ENCODE peak calls at places on chromosomes 5 and 9, in six cellular contexts. X is bronchial epithelial cell, M is cardiac fibroblast, K is fibroblast of the aortic adventitia, B is hepatocyte, T is tibial nerve. D is an unnamed sample.

GRCh38 chr9:130183133-130183762 is 11.0 kb downstream of the NCS1 start:
- DNase-seq in B (peak; percentile 62), X (no peak), T (no peak), K (peak; percentile 72), M (peak; percentile 79), D (peak; percentile 38)

GRCh38 chr5:29113516-29113915 is 2075.1 kb upstream of the CDH9 start:
- DNase-seq in B (no peak), T (no peak), M (no peak), K (no peak), X (no peak), D (no peak)

GRCh38 chr5:133930061-133930823 is 38.2 kb downstream of the C5orf15 start:
- DNase-seq in X (no peak), M (peak; percentile 53), B (no peak), K (peak; percentile 62), T (no peak), D (no peak)

GRCh38 chr5:120605325-120606079 is 141.4 kb downstream of the PRR16 start:
- DNase-seq in X (no peak), B (no peak), T (no peak), K (peak; percentile 20), M (no peak), D (no peak)

GRCh38 chr5:10726913-10727517 is 34.0 kb downstream of the DAP start:
- DNase-seq in X (no peak), B (no peak), K (no peak), M (no peak), T (no peak), D (no peak)

GRCh38 chr9:32589083-32589713 is 16.2 kb upstream of the NDUFB6 start:
- DNase-seq in T (no peak), X (peak; percentile 69), K (peak; percentile 75), M (peak; percentile 74), B (peak; percentile 60), D (no peak)

GRCh38 chr5:72943307-72943706 is 12.5 kb upstream of the FCHO2 start:
- DNase-seq in M (no peak), B (no peak), T (no peak), X (no peak), K (no peak), D (no peak)

GRCh38 chr9:20314981-20315380 is 307.3 kb downstream of the MLLT3 start:
- DNase-seq in M (no peak), T (no peak), X (no peak), B (no peak), K (no peak), D (no peak)

GRCh38 chr5:59786271-59786805 is 107.2 kb downstream of the PDE4D start:
- DNase-seq in M (peak; percentile 68), K (peak; percentile 53), T (no peak), B (peak; percentile 53), X (peak; percentile 98), D (peak; percentile 75)

GRCh38 chr9:35604578-35605335 is at the start of gene TESK1:
- DNase-seq in M (peak; percentile 62), K (peak; percentile 37), B (peak; percentile 94), T (no peak), X (peak; percentile 52), D (no peak)

GRCh38 chr9:101966706-101967105 is 228.3 kb upstream of the GRIN3A start:
- DNase-seq in B (no peak), X (no peak), K (no peak), T (no peak), M (no peak), D (no peak)

GRCh38 chr5:93632327-93632726 is 49.3 kb downstream of the NR2F1 start:
- DNase-seq in M (no peak), B (no peak), X (no peak), K (no peak), T (no peak), D (no peak)

GRCh38 chr5:157607371-157608161 is 32.0 kb upstream of the ADAM19 start:
- DNase-seq in X (peak; percentile 88), T (no peak), B (peak; percentile 32), K (peak; percentile 43), M (peak; percentile 28), D (no peak)

GRCh38 chr5:124908603-124909451 is 162.4 kb upstream of the ZNF608 start:
- DNase-seq in B (peak; percentile 40), K (peak; percentile 13), T (no peak), M (peak; percentile 59), X (peak; percentile 99), D (no peak)

GRCh38 chr9:117278020-117278419 is 136.8 kb downstream of the ASTN2 start:
- DNase-seq in K (no peak), X (no peak), M (no peak), T (no peak), B (no peak), D (no peak)

GRCh38 chr5:34695275-34696032 is 39.3 kb downstream of the RAI14 start:
- DNase-seq in T (no peak), M (no peak), K (peak; percentile 29), X (no peak), B (no peak), D (no peak)

GRCh38 chr9:37915911-37916470 is 12.1 kb upstream of the SLC25A51 start:
- DNase-seq in X (no peak), K (no peak), M (no peak), B (no peak), T (no peak), D (no peak)

GRCh38 chr5:16437974-16438373 is 27.6 kb downstream of the ZNF622 start:
- DNase-seq in K (peak; percentile 13), B (no peak), T (no peak), M (peak; percentile 16), X (peak; percentile 18), D (no peak)
- TF ChIP-seq CTCF in K (peak; percentile 18), B (no peak), T (no peak), M (peak; percentile 14), X (peak; percentile 15), D (peak; percentile 29)

GRCh38 chr5:135885031-135885430 is 10.6 kb downstream of the IL9 start:
- DNase-seq in B (no peak), M (no peak), X (no peak), T (no peak), K (no peak), D (no peak)

GRCh38 chr5:135880801-135881200 is 14.8 kb downstream of the IL9 start:
- DNase-seq in M (no peak), B (no peak), X (peak; percentile 43), K (no peak), T (no peak), D (no peak)

GRCh38 chr5:135881244-135881643 is 14.4 kb downstream of the IL9 start:
- DNase-seq in M (no peak), X (no peak), K (no peak), B (no peak), T (no peak), D (no peak)

GRCh38 chr5:135883026-135883425 is 12.6 kb downstream of the IL9 start:
- DNase-seq in K (no peak), B (no peak), T (no peak), X (no peak), M (no peak), D (no peak)

GRCh38 chr5:135883441-135883840 is 12.2 kb downstream of the IL9 start:
- DNase-seq in T (no peak), B (no peak), M (no peak), X (no peak), K (no peak), D (no peak)
- TF ChIP-seq CTCF in T (no peak), B (no peak), M (peak; percentile 20), X (peak; percentile 29), K (no peak), D (peak; percentile 25)

GRCh38 chr9:127918201-127919107 is 1.6 kb upstream of the ST6GALNAC4 start:
- DNase-seq in B (no peak), M (peak; percentile 81), K (peak; percentile 83), X (no peak), T (no peak), D (no peak)
- TF ChIP-seq CTCF in B (no peak), M (no peak), K (no peak), X (peak; percentile 11), T (no peak), D (peak; percentile 3)

GRCh38 chr5:6686916-6687409 is 26.3 kb upstream of the TENT4A start:
- DNase-seq in B (peak; percentile 73), T (no peak), K (peak; percentile 69), X (peak; percentile 38), M (peak; percentile 59), D (no peak)
- TF ChIP-seq CTCF in B (no peak), T (no peak), K (no peak), X (no peak), M (no peak), D (no peak)

GRCh38 chr9:77819672-77820071 is 171.6 kb upstream of the GNA14 start:
- DNase-seq in B (no peak), T (no peak), K (peak; percentile 60), X (no peak), M (peak; percentile 73), D (no peak)
- TF ChIP-seq CTCF in B (no peak), T (no peak), K (peak; percentile 19), X (no peak), M (no peak), D (no peak)

DNA sequence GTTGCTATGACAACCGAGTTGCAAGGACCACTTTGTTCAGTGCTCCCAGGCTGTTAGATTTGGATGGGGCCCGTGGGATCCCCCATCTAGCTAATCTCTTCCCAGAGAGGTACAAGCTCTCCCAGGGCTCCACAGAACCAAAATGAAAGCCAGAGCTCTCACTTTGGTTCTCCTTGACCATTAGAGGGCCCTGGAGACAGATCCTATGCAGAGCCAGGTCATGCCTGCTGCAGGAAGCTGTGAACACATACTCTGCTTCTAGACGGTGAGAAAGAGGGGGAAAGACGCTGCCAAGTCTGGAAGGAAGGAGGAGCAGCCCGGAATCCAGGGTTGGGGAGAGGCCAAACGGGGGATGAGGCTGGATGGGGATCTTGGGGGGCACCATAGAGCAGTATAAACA is 224.5 kb downstream of the GABBR2 start:
- DNase-seq in T (no peak), B (no peak), X (no peak), M (peak; percentile 60), K (peak; percentile 50), D (no peak)
- TF ChIP-seq CTCF in T (no peak), B (no peak), X (no peak), M (peak; percentile 37), K (no peak), D (peak; percentile 39)

GRCh38 chr5:1179383-1179715 is 22.0 kb upstream of the SLC6A19 start:
- DNase-seq in K (no peak), B (no peak), X (no peak), T (no peak), M (no peak), D (no peak)
- TF ChIP-seq CTCF in K (no peak), B (no peak), X (no peak), T (no peak), M (no peak), D (no peak)

GRCh38 chr9:124477211-124478013 is 27.2 kb downstream of the ADGRD2 start:
- DNase-seq in T (no peak), X (no peak), K (no peak), M (no peak), B (peak; percentile 47), D (no peak)

GRCh38 chr9:124475868-124476690 is 25.8 kb downstream of the ADGRD2 start:
- DNase-seq in M (no peak), T (no peak), X (no peak), K (no peak), B (no peak), D (no peak)

GRCh38 chr9:124474151-124474550 is 23.9 kb downstream of the ADGRD2 start:
- DNase-seq in T (no peak), B (no peak), K (no peak), X (no peak), M (no peak), D (no peak)

GRCh38 chr9:124473310-124473709 is 23.1 kb downstream of the ADGRD2 start:
- DNase-seq in T (no peak), M (peak; percentile 5), K (peak; percentile 17), B (no peak), X (no peak), D (no peak)

GRCh38 chr9:124475158-124475867 is 25.1 kb downstream of the ADGRD2 start:
- DNase-seq in K (no peak), M (no peak), X (no peak), B (no peak), T (no peak), D (no peak)
- TF ChIP-seq CTCF in K (no peak), M (no peak), X (no peak), B (no peak), T (no peak), D (no peak)

D was measured in BJ.